ENCODE peak calls at places on chromosomes 11 and 22, in five cellular contexts. One of them, this sample, is unnamed.

GRCh38 chr22:25869771-25870170 is 127.8 kb downstream of the MYO18B start:
- DNase-seq in HFFc6: no peak
- DNase-seq in heart left ventricle: no peak
- DNase-seq in CD4-positive, alpha-beta T cell: no peak
- DNase-seq in CD8-positive, alpha-beta T cell: no peak
- DNase-seq in this sample: no peak

GRCh38 chr11:80197155-80197554 is 756.3 kb upstream of the TENM4 start:
- DNase-seq in CD8-positive, alpha-beta T cell: no peak
- DNase-seq in heart left ventricle: no peak
- DNase-seq in CD4-positive, alpha-beta T cell: no peak
- DNase-seq in HFFc6: no peak
- DNase-seq in this sample: no peak

GRCh38 chr11:46639197-46639839 is 22.0 kb downstream of the ATG13 start:
- DNase-seq in HFFc6: no peak
- DNase-seq in heart left ventricle: no peak
- DNase-seq in CD8-positive, alpha-beta T cell: no peak
- DNase-seq in CD4-positive, alpha-beta T cell: no peak
- DNase-seq in this sample: no peak

GRCh38 chr11:126305699-126306098 is 1.8 kb downstream of the DCPS start:
- DNase-seq in CD4-positive, alpha-beta T cell: no peak
- DNase-seq in HFFc6: no peak
- DNase-seq in CD8-positive, alpha-beta T cell: no peak
- DNase-seq in heart left ventricle: no peak
- DNase-seq in this sample: no peak

GRCh38 chr22:22404598-22405284 is 103.8 kb downstream of the ZNF280B start:
- DNase-seq in HFFc6: no peak
- DNase-seq in CD8-positive, alpha-beta T cell: no peak
- DNase-seq in CD4-positive, alpha-beta T cell: no peak
- DNase-seq in heart left ventricle: no peak
- DNase-seq in this sample: no peak

GRCh38 chr22:21000987-21001600 is 824 bp downstream of the THAP7 start:
- DNase-seq in CD4-positive, alpha-beta T cell: no peak
- DNase-seq in HFFc6: peak; percentile 13
- DNase-seq in CD8-positive, alpha-beta T cell: no peak
- DNase-seq in heart left ventricle: no peak
- DNase-seq in this sample: no peak

GRCh38 chr22:35977136-35977535 is 51.5 kb downstream of the RBFOX2 start:
- DNase-seq in CD4-positive, alpha-beta T cell: no peak
- DNase-seq in CD8-positive, alpha-beta T cell: no peak
- DNase-seq in heart left ventricle: no peak
- DNase-seq in HFFc6: peak; percentile 64
- DNase-seq in this sample: no peak

GRCh38 chr11:105789579-105789978 is 179.7 kb downstream of the GRIA4 start:
- DNase-seq in HFFc6: no peak
- DNase-seq in CD4-positive, alpha-beta T cell: no peak
- DNase-seq in heart left ventricle: no peak
- DNase-seq in CD8-positive, alpha-beta T cell: no peak
- DNase-seq in this sample: no peak

GRCh38 chr11:45941285-45941684 is 18.8 kb downstream of the LARGE2 start:
- DNase-seq in HFFc6: no peak
- DNase-seq in CD4-positive, alpha-beta T cell: no peak
- DNase-seq in CD8-positive, alpha-beta T cell: no peak
- DNase-seq in heart left ventricle: no peak
- DNase-seq in this sample: no peak

GRCh38 chr22:23698094-23698493 is 7.3 kb downstream of the RGL4 start:
- DNase-seq in CD8-positive, alpha-beta T cell: no peak
- DNase-seq in HFFc6: no peak
- DNase-seq in CD4-positive, alpha-beta T cell: no peak
- DNase-seq in heart left ventricle: no peak
- DNase-seq in this sample: no peak

GRCh38 chr11:107957109-107957588 is 28.9 kb downstream of the RAB39A start:
- DNase-seq in CD4-positive, alpha-beta T cell: no peak
- DNase-seq in CD8-positive, alpha-beta T cell: no peak
- DNase-seq in heart left ventricle: no peak
- DNase-seq in HFFc6: peak; percentile 5
- DNase-seq in this sample: no peak

GRCh38 chr11:27886765-27887328 is 186.6 kb upstream of the BDNF start:
- DNase-seq in heart left ventricle: no peak
- DNase-seq in CD8-positive, alpha-beta T cell: no peak
- DNase-seq in CD4-positive, alpha-beta T cell: no peak
- DNase-seq in HFFc6: no peak
- DNase-seq in this sample: no peak

GRCh38 chr11:32451808-32452207 is 16.5 kb upstream of the WT1 start:
- DNase-seq in CD4-positive, alpha-beta T cell: no peak
- DNase-seq in HFFc6: no peak
- DNase-seq in heart left ventricle: peak; percentile 75
- DNase-seq in CD8-positive, alpha-beta T cell: no peak
- DNase-seq in this sample: no peak

GRCh38 chr11:45580399-45580798 is 85.0 kb downstream of the CHST1 start:
- DNase-seq in HFFc6: no peak
- DNase-seq in CD8-positive, alpha-beta T cell: no peak
- DNase-seq in heart left ventricle: no peak
- DNase-seq in CD4-positive, alpha-beta T cell: no peak
- DNase-seq in this sample: no peak

GRCh38 chr22:36435516-36436415 is 45.7 kb downstream of the TXN2 start:
- DNase-seq in heart left ventricle: no peak
- DNase-seq in HFFc6: no peak
- DNase-seq in CD8-positive, alpha-beta T cell: peak; percentile 77
- DNase-seq in CD4-positive, alpha-beta T cell: peak; percentile 57
- DNase-seq in this sample: no peak

GRCh38 chr22:40451230-40451629 is 80.8 kb downstream of the SGSM3 start:
- DNase-seq in CD4-positive, alpha-beta T cell: peak; percentile 55
- DNase-seq in CD8-positive, alpha-beta T cell: peak; percentile 24
- DNase-seq in HFFc6: no peak
- DNase-seq in heart left ventricle: no peak
- DNase-seq in this sample: no peak

GRCh38 chr11:20238712-20239111 is 78.4 kb upstream of the DBX1 start:
- DNase-seq in CD8-positive, alpha-beta T cell: no peak
- DNase-seq in CD4-positive, alpha-beta T cell: no peak
- DNase-seq in HFFc6: no peak
- DNase-seq in heart left ventricle: no peak
- DNase-seq in this sample: no peak

GRCh38 chr22:47783433-47784366 is 1021.2 kb downstream of the TBC1D22A start:
- DNase-seq in HFFc6: no peak
- DNase-seq in CD8-positive, alpha-beta T cell: no peak
- DNase-seq in heart left ventricle: no peak
- DNase-seq in CD4-positive, alpha-beta T cell: no peak
- DNase-seq in this sample: no peak

GRCh38 chr11:117678651-117679407 is 118.2 kb downstream of the DSCAML1 start:
- DNase-seq in HFFc6: no peak
- DNase-seq in CD8-positive, alpha-beta T cell: no peak
- DNase-seq in CD4-positive, alpha-beta T cell: no peak
- DNase-seq in heart left ventricle: peak; percentile 29
- DNase-seq in this sample: no peak

GRCh38 chr11:121328967-121329653 is 36.5 kb downstream of the SC5D start:
- DNase-seq in HFFc6: no peak
- DNase-seq in CD4-positive, alpha-beta T cell: no peak
- DNase-seq in heart left ventricle: no peak
- DNase-seq in CD8-positive, alpha-beta T cell: no peak
- DNase-seq in this sample: no peak

GRCh38 chr22:18023509-18024275 is 669 bp downstream of the MICAL3 start:
- DNase-seq in HFFc6: peak; percentile 76
- DNase-seq in heart left ventricle: peak; percentile 86
- DNase-seq in CD4-positive, alpha-beta T cell: peak; percentile 35
- DNase-seq in CD8-positive, alpha-beta T cell: peak; percentile 12
- DNase-seq in this sample: no peak

GRCh38 chr11:10366568-10367331 is 61.9 kb downstream of the ADM start:
- DNase-seq in heart left ventricle: peak; percentile 86
- DNase-seq in CD4-positive, alpha-beta T cell: peak; percentile 47
- DNase-seq in CD8-positive, alpha-beta T cell: peak; percentile 32
- DNase-seq in HFFc6: peak; percentile 79
- DNase-seq in this sample: peak; percentile 17

GRCh38 chr11:1762537-1763302 is 1.0 kb downstream of the CTSD start:
- DNase-seq in CD8-positive, alpha-beta T cell: no peak
- DNase-seq in heart left ventricle: peak; percentile 74
- DNase-seq in HFFc6: no peak
- DNase-seq in CD4-positive, alpha-beta T cell: no peak
- DNase-seq in this sample: no peak

GRCh38 chr11:72751293-72752087 is 718 bp downstream of the ARAP1 start:
- DNase-seq in CD4-positive, alpha-beta T cell: no peak
- DNase-seq in HFFc6: no peak
- DNase-seq in heart left ventricle: peak; percentile 25
- DNase-seq in CD8-positive, alpha-beta T cell: no peak
- DNase-seq in this sample: no peak

GRCh38 chr11:27234043-27234668 is 128.9 kb downstream of the CCDC34 start:
- DNase-seq in CD8-positive, alpha-beta T cell: no peak
- DNase-seq in CD4-positive, alpha-beta T cell: no peak
- DNase-seq in heart left ventricle: peak; percentile 70
- DNase-seq in HFFc6: peak; percentile 70
- DNase-seq in this sample: no peak

GRCh38 chr11:134562176-134562575 is 150.1 kb upstream of the B3GAT1 start:
- DNase-seq in heart left ventricle: no peak
- DNase-seq in CD4-positive, alpha-beta T cell: no peak
- DNase-seq in HFFc6: no peak
- DNase-seq in CD8-positive, alpha-beta T cell: no peak
- DNase-seq in this sample: no peak

DNA sequence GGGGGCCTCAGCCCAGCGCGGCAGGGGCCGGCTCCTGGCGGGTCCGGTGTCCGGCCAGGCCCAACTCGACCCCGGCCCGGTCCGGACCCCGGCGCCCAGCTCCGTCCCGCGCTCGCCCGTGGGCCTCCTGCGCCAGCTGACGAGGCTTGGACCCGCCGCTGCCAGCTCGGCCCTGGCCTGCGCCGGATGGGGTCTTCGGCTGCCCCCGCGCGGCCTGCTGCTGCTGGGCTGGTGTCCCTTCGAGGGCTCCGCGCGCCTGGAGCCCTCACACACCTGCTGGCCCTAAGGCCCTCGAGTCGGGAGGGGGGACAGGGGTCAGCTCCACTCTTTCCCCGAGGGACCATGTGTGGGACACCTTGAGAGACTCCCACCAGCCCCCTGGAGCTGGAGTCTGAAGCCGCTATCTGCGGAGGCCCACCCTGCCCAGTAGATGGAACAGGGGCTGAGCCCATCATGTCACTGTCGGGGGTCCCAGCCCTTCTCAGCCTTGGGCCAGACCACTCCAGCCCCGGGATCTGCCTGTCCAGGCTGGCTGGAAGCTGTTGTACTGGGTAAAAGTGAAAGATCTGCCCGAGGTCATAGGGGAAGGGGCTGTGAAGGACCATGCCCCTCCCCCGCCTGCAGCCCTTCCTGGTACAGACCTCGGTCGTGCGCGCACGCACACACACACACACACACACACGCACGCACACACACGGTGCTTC is 768 bp upstream of the CDKN1C start:
- DNase-seq in HFFc6: no peak
- DNase-seq in heart left ventricle: peak; percentile 48
- DNase-seq in CD8-positive, alpha-beta T cell: no peak
- DNase-seq in CD4-positive, alpha-beta T cell: no peak
- DNase-seq in this sample: no peak
- TF ChIP-seq CTCF in HFFc6: peak; percentile 37
- TF ChIP-seq CTCF in heart left ventricle: peak; percentile 41
- TF ChIP-seq CTCF in CD8-positive, alpha-beta T cell: no peak
- TF ChIP-seq CTCF in CD4-positive, alpha-beta T cell: no peak
- TF ChIP-seq CTCF in this sample: peak; percentile 18

GRCh38 chr11:12540913-12541587 is 133.2 kb upstream of the TEAD1 start:
- DNase-seq in CD8-positive, alpha-beta T cell: no peak
- DNase-seq in HFFc6: peak; percentile 91
- DNase-seq in heart left ventricle: no peak
- DNase-seq in CD4-positive, alpha-beta T cell: no peak
- DNase-seq in this sample: no peak
- TF ChIP-seq CTCF in CD8-positive, alpha-beta T cell: no peak
- TF ChIP-seq CTCF in HFFc6: peak; percentile 62
- TF ChIP-seq CTCF in heart left ventricle: peak; percentile 6
- TF ChIP-seq CTCF in CD4-positive, alpha-beta T cell: no peak
- TF ChIP-seq CTCF in this sample: no peak

GRCh38 chr11:109526061-109526460 is 104.1 kb downstream of the C11orf87 start:
- DNase-seq in CD8-positive, alpha-beta T cell: no peak
- DNase-seq in HFFc6: no peak
- DNase-seq in CD4-positive, alpha-beta T cell: no peak
- DNase-seq in heart left ventricle: no peak
- DNase-seq in this sample: no peak

GRCh38 chr11:109527496-109527895 is 105.5 kb downstream of the C11orf87 start:
- DNase-seq in CD8-positive, alpha-beta T cell: no peak
- DNase-seq in HFFc6: no peak
- DNase-seq in CD4-positive, alpha-beta T cell: no peak
- DNase-seq in heart left ventricle: no peak
- DNase-seq in this sample: no peak

GRCh38 chr11:109519253-109519652 is 97.3 kb downstream of the C11orf87 start:
- DNase-seq in HFFc6: no peak
- DNase-seq in CD8-positive, alpha-beta T cell: no peak
- DNase-seq in heart left ventricle: no peak
- DNase-seq in CD4-positive, alpha-beta T cell: no peak
- DNase-seq in this sample: no peak

GRCh38 chr11:109521571-109522086 is 99.6 kb downstream of the C11orf87 start:
- DNase-seq in CD4-positive, alpha-beta T cell: no peak
- DNase-seq in HFFc6: no peak
- DNase-seq in heart left ventricle: no peak
- DNase-seq in CD8-positive, alpha-beta T cell: no peak
- DNase-seq in this sample: no peak

DNA sequence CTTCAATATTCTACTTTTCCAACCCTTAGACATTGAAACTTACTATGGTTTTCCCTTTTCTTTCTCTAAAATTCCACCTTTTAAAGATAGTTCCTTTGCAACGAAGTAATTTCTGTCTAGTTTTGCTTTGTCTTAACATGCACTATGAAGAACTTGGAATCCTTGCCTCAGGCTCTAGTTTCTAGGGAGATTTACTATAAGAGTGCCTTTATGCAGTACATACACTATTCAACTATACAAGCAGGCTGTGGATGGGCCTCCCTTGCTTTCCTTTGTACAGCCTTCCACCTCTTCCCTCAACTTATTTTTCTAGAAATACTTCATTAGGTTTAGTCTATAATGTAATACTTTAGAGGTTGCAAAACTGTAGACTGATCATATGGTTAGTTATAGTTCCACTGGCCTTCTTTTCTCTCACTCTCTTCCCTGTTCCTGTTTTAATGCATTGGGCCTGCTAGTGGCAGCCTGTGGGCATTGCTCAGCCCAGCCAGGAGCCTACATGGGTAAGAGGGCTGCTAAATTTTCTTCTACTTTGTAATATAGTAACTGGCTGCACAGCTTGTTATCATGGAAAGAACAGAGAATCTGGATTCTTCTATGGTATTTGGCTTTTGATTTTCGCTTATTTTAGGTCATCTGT is 100.2 kb downstream of the C11orf87 start:
- DNase-seq in HFFc6: no peak
- DNase-seq in CD8-positive, alpha-beta T cell: no peak
- DNase-seq in CD4-positive, alpha-beta T cell: no peak
- DNase-seq in heart left ventricle: no peak
- DNase-seq in this sample: no peak
- TF ChIP-seq CTCF in HFFc6: no peak
- TF ChIP-seq CTCF in CD8-positive, alpha-beta T cell: no peak
- TF ChIP-seq CTCF in CD4-positive, alpha-beta T cell: no peak
- TF ChIP-seq CTCF in heart left ventricle: no peak
- TF ChIP-seq CTCF in this sample: no peak

GRCh38 chr11:8263769-8264410 is at the start of gene LMO1:
- DNase-seq in CD8-positive, alpha-beta T cell: peak; percentile 68
- DNase-seq in HFFc6: peak; percentile 45
- DNase-seq in CD4-positive, alpha-beta T cell: peak; percentile 78
- DNase-seq in heart left ventricle: peak; percentile 79
- DNase-seq in this sample: peak; percentile 90
- TF ChIP-seq CTCF in CD8-positive, alpha-beta T cell: peak; percentile 64
- TF ChIP-seq CTCF in HFFc6: peak; percentile 90
- TF ChIP-seq CTCF in CD4-positive, alpha-beta T cell: peak; percentile 76
- TF ChIP-seq CTCF in heart left ventricle: peak; percentile 90
- TF ChIP-seq CTCF in this sample: peak; percentile 82

This sample was measured in D721Med.